ENCODE peak calls at places on chromosomes 6 and 20, in five cellular contexts. J is GM23338, H is HCT116, M is stomach, R is sigmoid colon. S is an unnamed sample.

GRCh38 chr6:34240329-34241248 is 3.9 kb downstream of the HMGA1 start:
- DNase-seq in J (no peak), H (no peak), M (no peak), R (peak; percentile 56), S (no peak)

GRCh38 chr6:25442898-25443297 is 163.7 kb downstream of the CARMIL1 start:
- DNase-seq in J (no peak), H (no peak), M (no peak), R (no peak), S (no peak)

GRCh38 chr6:155850408-155850841 is 394.8 kb upstream of the NOX3 start:
- DNase-seq in J (no peak), H (peak; percentile 74), M (no peak), R (no peak), S (no peak)

GRCh38 chr6:9796827-9797226 is 618.0 kb downstream of the TFAP2A start:
- DNase-seq in J (no peak), H (no peak), M (no peak), R (no peak), S (no peak)

GRCh38 chr6:126147416-126147815 is 161.1 kb downstream of the TRMT11 start:
- DNase-seq in J (no peak), H (no peak), M (no peak), R (no peak), S (no peak)

GRCh38 chr6:53361549-53362031 is 12.8 kb upstream of the ELOVL5 start:
- DNase-seq in J (no peak), H (no peak), M (no peak), R (no peak), S (no peak)

GRCh38 chr6:26363882-26364825 is 844 bp upstream of the BTN3A2 start:
- DNase-seq in J (no peak), H (no peak), M (no peak), R (no peak), S (no peak)

GRCh38 chr20:38728911-38729642 is 4.8 kb downstream of the SLC32A1 start:
- DNase-seq in J (peak; percentile 96), H (no peak), M (no peak), R (no peak), S (no peak)

GRCh38 chr6:128513878-128514277 is 6.5 kb downstream of the PTPRK start:
- DNase-seq in J (no peak), H (no peak), M (no peak), R (no peak), S (no peak)

GRCh38 chr6:17336425-17336824 is 55.3 kb downstream of the RBM24 start:
- DNase-seq in J (no peak), H (no peak), M (no peak), R (no peak), S (no peak)

GRCh38 chr6:76262240-76262639 is 189.8 kb upstream of the IMPG1 start:
- DNase-seq in J (no peak), H (no peak), M (no peak), R (no peak), S (no peak)

GRCh38 chr6:30227763-30228487 is 14.7 kb upstream of the TRIM26 start:
- DNase-seq in J (no peak), H (no peak), M (no peak), R (no peak), S (no peak)

GRCh38 chr6:33118525-33119123 is 42.8 kb downstream of the HLA-DPB1 start:
- DNase-seq in J (peak; percentile 80), H (peak; percentile 46), M (no peak), R (no peak), S (no peak)

GRCh38 chr6:27772261-27773001 is 139.8 kb downstream of the OR2B2 start:
- DNase-seq in J (peak; percentile 95), H (peak; percentile 78), M (peak; percentile 89), R (peak; percentile 91), S (peak; percentile 76)

GRCh38 chr6:35719830-35720733 is 16.8 kb upstream of the ARMC12 start:
- DNase-seq in J (peak; percentile 58), H (no peak), M (no peak), R (peak; percentile 79), S (no peak)

GRCh38 chr20:63750807-63751470 is 11.4 kb downstream of the SLC2A4RG start:
- DNase-seq in J (peak; percentile 57), H (no peak), M (no peak), R (no peak), S (no peak)

GRCh38 chr6:38364127-38364526 is 275.6 kb downstream of the BTBD9 start:
- DNase-seq in J (no peak), H (no peak), M (no peak), R (no peak), S (no peak)

GRCh38 chr6:75748743-75749538 is at the start of gene MYO6:
- DNase-seq in J (peak; percentile 80), H (no peak), M (peak; percentile 84), R (peak; percentile 80), S (no peak)

GRCh38 chr20:58308680-58309527 is 611 bp upstream of the RAB22A start:
- DNase-seq in J (peak; percentile 63), H (no peak), M (no peak), R (peak; percentile 88), S (no peak)

GRCh38 chr6:151497935-151498726 is 4.3 kb downstream of the CCDC170 start:
- DNase-seq in J (peak; percentile 27), H (no peak), M (no peak), R (no peak), S (no peak)
- TF ChIP-seq POLR2AphosphoS5 in J (no peak), H (no peak), M (no peak), R (no peak), S (no peak)

GRCh38 chr20:19855426-19855825 is 97.4 kb downstream of the RIN2 start:
- DNase-seq in J (no peak), H (no peak), M (no peak), R (no peak), S (no peak)

GRCh38 chr20:19850190-19850533 is 92.1 kb downstream of the RIN2 start:
- DNase-seq in J (no peak), H (no peak), M (no peak), R (peak; percentile 80), S (no peak)

GRCh38 chr20:19847383-19847782 is 89.3 kb downstream of the RIN2 start:
- DNase-seq in J (no peak), H (no peak), M (no peak), R (no peak), S (no peak)

GRCh38 chr20:19851863-19852262 is 93.8 kb downstream of the RIN2 start:
- DNase-seq in J (no peak), H (no peak), M (no peak), R (no peak), S (no peak)

DNA sequence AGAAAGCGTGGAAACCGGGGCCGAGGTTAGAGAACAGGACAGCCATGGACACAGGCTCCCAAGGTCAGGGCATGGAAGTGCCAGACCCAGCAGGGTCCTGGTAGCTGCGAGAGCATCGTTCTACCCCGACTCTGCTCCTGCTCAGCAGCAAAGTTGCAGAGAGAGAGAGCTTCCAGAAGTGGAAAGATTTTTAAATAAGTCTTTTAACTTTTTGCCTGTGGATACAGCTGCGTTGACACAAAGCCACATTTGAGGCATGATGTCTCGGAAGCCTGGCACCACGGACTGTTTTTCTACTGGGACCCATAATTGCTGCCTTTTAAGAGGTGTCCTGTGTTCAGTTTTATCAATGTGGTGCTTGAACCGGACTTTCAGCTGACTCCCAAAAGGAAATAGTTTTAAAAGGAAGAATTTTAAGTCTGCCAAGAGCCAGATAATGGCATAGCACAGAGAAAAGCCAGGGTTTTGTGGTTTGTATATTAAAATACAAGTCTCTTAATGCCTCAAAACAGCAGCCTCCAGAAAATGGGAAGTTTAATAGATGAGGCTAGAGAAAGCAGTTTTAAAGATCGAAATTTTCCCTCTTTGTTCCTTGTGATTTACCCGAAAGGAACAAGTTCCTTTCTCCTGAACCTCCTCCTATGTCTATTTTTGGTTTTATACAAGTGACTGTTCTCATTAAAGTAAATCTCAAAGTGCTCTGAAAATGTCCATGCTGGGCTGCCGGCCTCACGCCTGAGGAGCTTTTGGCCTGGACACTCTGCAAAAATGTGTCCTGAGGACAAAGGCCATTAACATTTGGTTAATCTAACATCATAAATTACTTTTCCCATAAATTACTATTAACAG is 91.5 kb downstream of the RIN2 start:
- DNase-seq in J (no peak), H (no peak), M (no peak), R (no peak), S (no peak)
- TF ChIP-seq POLR2AphosphoS5 in J (no peak), H (no peak), M (no peak), R (no peak), S (peak; percentile 41)

GRCh38 chr20:24981282-24981681 is 11.3 kb downstream of the APMAP start:
- DNase-seq in J (no peak), H (no peak), M (no peak), R (peak; percentile 35), S (no peak)
- TF ChIP-seq POLR2AphosphoS5 in J (no peak), H (no peak), M (no peak), R (no peak), S (no peak)

DNA sequence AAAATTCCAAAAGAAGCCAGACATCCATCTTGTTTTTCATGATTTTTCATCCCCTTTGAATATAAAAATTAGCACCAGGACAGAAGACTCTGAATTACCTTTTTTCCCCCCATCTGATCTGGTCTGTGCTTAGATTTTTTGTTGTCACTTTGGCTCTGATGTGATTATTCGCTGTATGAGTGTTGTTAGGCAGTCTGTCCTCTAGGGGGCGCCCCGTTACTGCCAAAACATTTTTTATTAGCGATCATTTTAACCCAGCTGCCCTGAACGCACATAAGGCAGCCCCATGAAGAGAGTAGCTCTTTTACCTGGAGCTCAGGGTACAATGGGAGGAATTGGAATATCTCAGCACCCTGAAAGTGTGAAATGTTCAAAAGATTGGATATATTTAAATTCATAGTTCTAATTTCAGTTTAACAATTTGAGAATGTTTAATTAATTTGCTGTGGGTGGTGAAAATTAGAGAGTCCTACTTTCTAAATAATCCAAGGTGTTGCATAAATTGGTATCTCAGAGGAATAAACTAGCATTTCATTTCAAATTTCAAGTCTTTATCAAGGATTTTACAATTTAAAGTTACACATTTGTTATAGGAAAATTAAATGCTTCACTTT is 60.8 kb downstream of the PRPH2 start:
- DNase-seq in J (peak; percentile 81), H (peak; percentile 50), M (peak; percentile 87), R (peak; percentile 90), S (no peak)
- TF ChIP-seq POLR2AphosphoS5 in J (no peak), H (no peak), M (peak; percentile 26), R (no peak), S (no peak)

GRCh38 chr20:53901697-53902096 is 168.7 kb downstream of the BCAS1 start:
- DNase-seq in J (no peak), H (no peak), M (no peak), R (no peak), S (no peak)

GRCh38 chr20:53905019-53905847 is 165.2 kb downstream of the BCAS1 start:
- DNase-seq in J (no peak), H (no peak), M (no peak), R (no peak), S (no peak)

GRCh38 chr20:53904261-53904660 is 166.1 kb downstream of the BCAS1 start:
- DNase-seq in J (no peak), H (no peak), M (no peak), R (no peak), S (no peak)

GRCh38 chr20:53902968-53903651 is 167.3 kb downstream of the BCAS1 start:
- DNase-seq in J (no peak), H (no peak), M (no peak), R (no peak), S (no peak)

DNA sequence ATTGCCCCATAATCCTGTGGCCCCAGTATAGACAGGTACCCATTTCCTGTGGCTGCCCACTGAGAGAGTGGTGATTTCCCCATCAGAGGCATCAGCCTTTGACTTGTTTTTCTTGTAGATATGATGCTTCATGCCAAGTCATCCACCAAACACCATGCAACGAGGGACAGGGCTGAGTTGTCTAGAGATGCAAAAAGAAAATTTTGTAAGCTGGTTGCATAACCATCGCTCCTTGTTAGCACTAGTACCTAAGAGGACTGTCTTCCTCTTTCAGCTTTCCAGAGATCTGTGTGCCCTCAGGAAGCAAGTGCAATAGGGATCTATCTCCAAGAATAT is 166.8 kb downstream of the BCAS1 start:
- DNase-seq in J (no peak), H (no peak), M (no peak), R (no peak), S (no peak)
- TF ChIP-seq POLR2AphosphoS5 in J (no peak), H (no peak), M (no peak), R (no peak), S (no peak)

GRCh38 chr20:44909872-44910689 is at the start of gene PABPC1L:
- DNase-seq in J (peak; percentile 96), H (peak; percentile 49), M (peak; percentile 76), R (peak; percentile 72), S (no peak)
- TF ChIP-seq POLR2AphosphoS5 in J (peak; percentile 84), H (peak; percentile 89), M (peak; percentile 51), R (peak; percentile 74), S (no peak)

S was measured in vagina.